ENCODE peak calls at places on chromosomes 5 and 9, in four cellular contexts. Z, R, U and O are unnamed samples.

GRCh38 chr5:172533058-172533398 is 78.7 kb upstream of the SH3PXD2B start:
- DNase-seq in R (no peak), Z (peak), U (peak), O (no peak)

GRCh38 chr9:126001581-126002225 is 254.5 kb downstream of the PBX3 start:
- DNase-seq in U (no peak), Z (no peak), R (no peak), O (no peak)

GRCh38 chr9:112535811-112536210 is 49.2 kb downstream of the KIAA1958 start:
- DNase-seq in U (no peak), R (no peak), Z (no peak), O (no peak)

GRCh38 chr5:60066502-60066901 is 173.0 kb upstream of the PDE4D start:
- DNase-seq in Z (no peak), R (no peak), U (no peak), O (no peak)

GRCh38 chr5:17379188-17379951 is 118.7 kb upstream of the TAF11L2 start:
- DNase-seq in Z (peak), U (no peak), R (no peak), O (no peak)

GRCh38 chr5:82272957-82273356 is 5.2 kb downstream of the RPS23 start:
- DNase-seq in Z (no peak), U (peak), R (no peak), O (peak)

GRCh38 chr9:124342946-124343485 is 72.2 kb downstream of the PSMB7 start:
- DNase-seq in R (peak), U (peak), Z (peak), O (no peak)

GRCh38 chr5:181190711-181191525 is 14.1 kb downstream of the TRIM7 start:
- DNase-seq in Z (no peak), R (peak), U (no peak), O (peak)

GRCh38 chr5:10111575-10111974 is 138.1 kb downstream of the ATPSCKMT start:
- DNase-seq in Z (peak), U (peak), R (no peak), O (peak)

GRCh38 chr5:155897761-155898160 is 429.2 kb upstream of the SGCD start:
- DNase-seq in R (no peak), Z (no peak), U (no peak), O (no peak)

GRCh38 chr5:169754737-169755136 is 117.7 kb downstream of the DOCK2 start:
- DNase-seq in R (no peak), U (no peak), Z (no peak), O (no peak)

GRCh38 chr5:59673438-59674058 is 220.0 kb downstream of the PDE4D start:
- DNase-seq in Z (no peak), U (no peak), R (no peak), O (no peak)

GRCh38 chr5:37045703-37046102 is 169.1 kb downstream of the NIPBL start:
- DNase-seq in R (no peak), U (no peak), Z (no peak), O (no peak)

GRCh38 chr9:71094708-71095251 is 26.6 kb downstream of the TRPM3 start:
- DNase-seq in R (no peak), Z (no peak), U (no peak), O (no peak)

GRCh38 chr5:73540192-73540591 is 25.2 kb downstream of the ANKRA2 start:
- DNase-seq in Z (peak), U (no peak), R (no peak), O (no peak)

GRCh38 chr9:26301659-26302058 is 590.9 kb downstream of the CAAP1 start:
- DNase-seq in R (no peak), U (no peak), Z (no peak), O (no peak)

GRCh38 chr9:89430995-89431394 is 66.9 kb downstream of the SEMA4D start:
- DNase-seq in R (no peak), U (no peak), Z (no peak), O (no peak)

GRCh38 chr9:19497276-19497675 is 88.5 kb downstream of the ACER2 start:
- DNase-seq in U (no peak), R (no peak), Z (no peak), O (no peak)

GRCh38 chr5:80399553-80400239 is 8.2 kb upstream of the ZFYVE16 start:
- DNase-seq in R (no peak), Z (no peak), U (no peak), O (no peak)

GRCh38 chr9:92661761-92662160 is 8.2 kb downstream of the IPPK start:
- DNase-seq in U (no peak), R (no peak), Z (no peak), O (no peak)

GRCh38 chr5:109585012-109585599 is 104.6 kb upstream of the MAN2A1 start:
- DNase-seq in R (no peak), U (no peak), Z (no peak), O (no peak)

GRCh38 chr9:114655689-114656088 is 1.9 kb downstream of the TEX53 start:
- DNase-seq in R (no peak), Z (no peak), U (no peak), O (no peak)

GRCh38 chr9:107410045-107410819 is 79.3 kb downstream of the KLF4 start:
- DNase-seq in U (no peak), R (no peak), Z (no peak), O (no peak)

GRCh38 chr5:169901896-169902295 is 78.4 kb downstream of the INSYN2B start:
- DNase-seq in R (no peak), U (no peak), Z (no peak), O (no peak)

GRCh38 chr9:37408933-37409710 is 13.4 kb upstream of the GRHPR start:
- DNase-seq in R (no peak), Z (no peak), U (no peak), O (no peak)

GRCh38 chr9:93346240-93347112 is 105.0 kb upstream of the FAM120A start:
- DNase-seq in Z (no peak), U (no peak), R (peak), O (peak)

GRCh38 chr5:143129910-143130703 is 273.4 kb downstream of the NR3C1 start:
- DNase-seq in Z (no peak), R (no peak), U (no peak), O (no peak)

GRCh38 chr5:63686938-63687337 is 275.3 kb downstream of the HTR1A start:
- DNase-seq in U (no peak), R (no peak), Z (no peak), O (no peak)

GRCh38 chr9:13427587-13427986 is 148.1 kb upstream of the MPDZ start:
- DNase-seq in U (no peak), Z (no peak), R (no peak), O (no peak)

GRCh38 chr5:33439905-33440481 is 772 bp upstream of the TARS1 start:
- DNase-seq in U (no peak), Z (no peak), R (no peak), O (no peak)

GRCh38 chr9:4640027-4640426 is 22.1 kb upstream of the PLPP6 start:
- DNase-seq in R (no peak), Z (no peak), U (no peak), O (peak)

GRCh38 chr5:88244686-88245085 is 24.0 kb downstream of the TMEM161B start:
- DNase-seq in U (no peak), R (no peak), Z (no peak), O (no peak)

GRCh38 chr9:136623849-136624183 is 38.9 kb upstream of the EGFL7 start:
- DNase-seq in Z (no peak), U (no peak), R (peak), O (no peak)

GRCh38 chr5:171201285-171201684 is 107.8 kb upstream of the TLX3 start:
- DNase-seq in Z (no peak), R (no peak), U (no peak), O (no peak)

GRCh38 chr9:26292943-26293342 is 599.7 kb downstream of the CAAP1 start:
- DNase-seq in Z (no peak), U (no peak), R (no peak), O (no peak)

GRCh38 chr9:86868611-86869010 is 78.7 kb downstream of the GAS1 start:
- DNase-seq in U (no peak), R (no peak), Z (no peak), O (no peak)

GRCh38 chr5:107926121-107926520 is 255.4 kb upstream of the EFNA5 start:
- DNase-seq in U (no peak), R (no peak), Z (no peak), O (no peak)

GRCh38 chr5:126093041-126093440 is 330.2 kb upstream of the GRAMD2B start:
- DNase-seq in U (no peak), Z (no peak), R (no peak), O (no peak)

GRCh38 chr5:12934722-12935121 is 1009.8 kb downstream of the DNAH5 start:
- DNase-seq in Z (no peak), R (no peak), U (no peak), O (no peak)